ENCODE peak calls at places on chromosomes 3 and 15, in five cellular contexts. C, B, H, W and Q are unnamed samples.

GRCh38 chr15:47471020-47471419 is 246.3 kb upstream of the SEMA6D start:
- DNase-seq in C (no peak), B (no peak), H (no peak), W (no peak), Q (no peak)

GRCh38 chr3:194003128-194004057 is 132.6 kb upstream of the HES1 start:
- DNase-seq in C (peak), B (peak), H (no peak), W (peak), Q (peak)

GRCh38 chr15:71151061-71151460 is 35.8 kb downstream of the THSD4 start:
- DNase-seq in C (no peak), B (no peak), H (no peak), W (no peak), Q (no peak)

GRCh38 chr3:58568572-58569286 is 8.5 kb downstream of the FAM107A start:
- DNase-seq in C (peak), B (peak), H (peak), W (no peak), Q (peak)

GRCh38 chr3:111164621-111165020 is 93.0 kb downstream of the NECTIN3 start:
- DNase-seq in C (no peak), B (no peak), H (no peak), W (no peak), Q (no peak)

GRCh38 chr3:103126111-103126510 is 691.3 kb downstream of the ZPLD1 start:
- DNase-seq in C (no peak), B (no peak), H (no peak), W (no peak), Q (no peak)

GRCh38 chr3:59313365-59313764 is 263.5 kb upstream of the CFAP20DC start:
- DNase-seq in C (no peak), B (peak), H (peak), W (peak), Q (peak)

GRCh38 chr3:10560060-10560861 is 54.9 kb upstream of the ATP2B2 start:
- DNase-seq in C (no peak), B (no peak), H (no peak), W (no peak), Q (no peak)

GRCh38 chr3:59750391-59750790 is 700.6 kb upstream of the CFAP20DC start:
- DNase-seq in C (no peak), B (no peak), H (no peak), W (no peak), Q (no peak)

GRCh38 chr3:21392521-21392920 is 358.5 kb downstream of the ZNF385D start:
- DNase-seq in C (no peak), B (no peak), H (no peak), W (no peak), Q (no peak)